ENCODE peak calls at places on chromosomes 12 and 14, in four cellular contexts. B is heart left ventricle; T is upper lobe of right lung; N is CD8-positive, alpha-beta T cell. I is an unnamed sample. For H3K4me1, the result is how much of the 10 kb centered on the place peaks cover.

GRCh38 chr12:14953752-14954151 is 7.6 kb downstream of the ARHGDIB start:
- DNase-seq in B (no peak), T (no peak), N (no peak), I (no peak)

GRCh38 chr14:91899213-91899612 is 31.9 kb upstream of the TC2N start:
- DNase-seq in B (no peak), T (no peak), N (no peak), I (no peak)

GRCh38 chr12:9127484-9127883 is 11.8 kb upstream of the A2M start:
- DNase-seq in B (no peak), T (no peak), N (no peak), I (no peak)

GRCh38 chr12:89951694-89952060 is 243.0 kb upstream of the ATP2B1 start:
- DNase-seq in B (no peak), T (no peak), N (no peak), I (no peak)

GRCh38 chr12:4742421-4742970 is 22.3 kb downstream of the GALNT8 start:
- DNase-seq in B (no peak), T (no peak), N (no peak), I (no peak)

GRCh38 chr12:124125472-124125871 is 152.5 kb downstream of the ZNF664 start:
- DNase-seq in B (no peak), T (no peak), N (no peak), I (no peak)

GRCh38 chr12:66103011-66103913 is 27.3 kb downstream of the LLPH start:
- DNase-seq in B (no peak), T (no peak), N (no peak), I (no peak)

GRCh38 chr14:36510874-36511273 is 9.2 kb downstream of the NKX2-1 start:
- DNase-seq in B (no peak), T (no peak), N (no peak), I (no peak)

GRCh38 chr12:132310181-132311040 is 19.0 kb downstream of the GALNT9 start:
- DNase-seq in B (peak), T (no peak), N (no peak), I (no peak)

GRCh38 chr12:41739066-41739465 is 405.6 kb downstream of the GXYLT1 start:
- DNase-seq in B (no peak), T (no peak), N (no peak), I (no peak)

GRCh38 chr12:89401433-89402086 is 49.3 kb upstream of the DUSP6 start:
- DNase-seq in B (no peak), T (no peak), N (no peak), I (no peak)

GRCh38 chr12:57237653-57237951 is 8.1 kb downstream of the SHMT2 start:
- DNase-seq in B (no peak), T (peak), N (no peak), I (no peak)

GRCh38 chr12:112855375-112855774 is 51.4 kb upstream of the OAS1 start:
- DNase-seq in B (no peak), T (no peak), N (no peak), I (no peak)

GRCh38 chr12:120100630-120101029 is 15.9 kb downstream of the RAB35 start:
- DNase-seq in B (peak), T (no peak), N (no peak), I (no peak)

GRCh38 chr14:83463500-83464098 is 1929.9 kb upstream of the SEL1L start:
- DNase-seq in B (no peak), T (no peak), N (no peak), I (peak)

GRCh38 chr12:108592033-108592909 is 5.6 kb downstream of the TMEM119 start:
- DNase-seq in B (no peak), T (no peak), N (no peak), I (no peak)

GRCh38 chr14:92433407-92433806 is 80.2 kb upstream of the RIN3 start:
- DNase-seq in B (no peak), T (no peak), N (no peak), I (no peak)

GRCh38 chr14:103194256-103195045 is 71.2 kb downstream of the TNFAIP2 start:
- DNase-seq in B (no peak), T (no peak), N (no peak), I (no peak)

GRCh38 chr14:105184461-105184860 is 3.3 kb upstream of the NUDT14 start:
- DNase-seq in B (no peak), T (no peak), N (no peak), I (no peak)

DNA sequence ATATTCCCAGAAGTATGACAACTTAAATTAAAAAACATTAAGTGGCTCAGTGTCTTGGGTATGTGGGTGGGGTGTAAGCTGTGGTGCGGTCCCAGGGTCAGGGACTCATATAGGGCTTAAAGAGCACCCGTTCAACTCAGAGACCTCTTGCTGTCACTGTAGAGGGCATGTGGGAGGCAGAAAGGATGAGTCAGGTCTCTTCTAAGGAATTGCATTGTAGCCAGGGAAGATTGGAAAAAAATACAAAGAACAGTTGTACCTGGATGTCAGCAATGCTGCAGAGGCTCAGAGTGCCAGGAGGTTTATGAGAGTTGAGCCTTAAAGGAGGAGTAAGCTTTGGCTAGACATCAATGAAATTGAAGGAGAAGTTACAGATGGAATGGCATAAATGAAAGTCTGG is 104.1 kb downstream of the MYRFL start:
- DNase-seq in B (no peak), T (no peak), N (no peak), I (no peak)
- H3K4me1 ChIP-seq in B (under half), T (under half), N (under half), I (under half)

GRCh38 chr12:53197011-53197640 is 9.9 kb downstream of the ITGB7 start:
- DNase-seq in B (no peak), T (no peak), N (no peak), I (no peak)
- H3K4me3 ChIP-seq in B (peak), T (peak), N (no peak), I (no peak)

GRCh38 chr12:31634620-31635019 is 24.9 kb upstream of the ETFBKMT start:
- DNase-seq in B (no peak), T (no peak), N (no peak), I (no peak)

GRCh38 chr12:31633464-31633863 is 26.0 kb upstream of the ETFBKMT start:
- DNase-seq in B (no peak), T (no peak), N (no peak), I (no peak)

GRCh38 chr12:31626270-31626669 is 33.2 kb upstream of the ETFBKMT start:
- DNase-seq in B (no peak), T (no peak), N (peak), I (no peak)

DNA sequence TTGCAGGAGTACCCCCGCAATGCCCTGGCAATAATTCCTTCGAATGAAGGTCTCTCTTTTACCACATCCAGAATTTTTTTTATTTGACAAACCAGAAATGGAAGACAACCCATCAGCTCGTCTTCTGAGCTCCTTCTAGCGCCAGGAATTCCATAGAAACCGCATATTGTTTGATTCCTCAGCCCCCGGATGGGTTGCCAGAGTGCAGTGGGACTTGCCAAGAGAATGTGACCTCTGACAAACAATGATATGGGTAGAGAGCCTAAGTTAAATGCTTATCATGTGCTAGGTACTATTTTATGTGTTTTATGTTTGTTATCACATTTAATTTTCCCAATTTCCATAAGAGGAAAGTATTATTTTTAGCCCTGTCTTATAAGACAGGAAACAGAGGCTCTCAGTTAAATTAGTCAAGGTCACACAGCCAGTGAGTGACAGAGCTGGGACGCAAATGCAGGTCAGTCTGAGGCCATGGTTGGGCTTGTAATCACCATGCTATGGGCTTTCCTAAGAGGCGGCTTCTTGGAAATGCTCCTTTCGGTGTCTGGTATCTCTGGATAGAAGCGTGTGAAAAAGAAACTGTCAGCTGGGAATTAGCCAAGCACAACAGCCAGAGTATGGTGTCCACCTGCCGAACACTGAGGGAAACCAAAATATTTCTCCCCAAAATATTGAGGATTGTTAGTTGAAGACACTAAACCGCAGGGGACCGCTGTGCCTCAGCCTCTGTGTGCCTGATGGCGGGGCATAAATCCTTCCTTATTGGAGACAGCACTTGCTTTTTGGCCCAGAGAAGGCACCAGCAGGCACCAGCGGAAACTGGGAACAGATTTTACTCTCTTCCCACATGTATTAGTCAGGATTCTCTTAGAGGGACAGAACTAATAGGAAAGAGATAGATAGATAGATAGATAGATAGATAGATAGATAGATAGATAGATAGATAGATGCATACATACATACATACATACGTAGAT is 29.4 kb upstream of the ETFBKMT start:
- DNase-seq in B (no peak), T (no peak), N (no peak), I (peak)
- H3K27ac ChIP-seq in B (peak), T (no peak), N (no peak), I (peak)

DNA sequence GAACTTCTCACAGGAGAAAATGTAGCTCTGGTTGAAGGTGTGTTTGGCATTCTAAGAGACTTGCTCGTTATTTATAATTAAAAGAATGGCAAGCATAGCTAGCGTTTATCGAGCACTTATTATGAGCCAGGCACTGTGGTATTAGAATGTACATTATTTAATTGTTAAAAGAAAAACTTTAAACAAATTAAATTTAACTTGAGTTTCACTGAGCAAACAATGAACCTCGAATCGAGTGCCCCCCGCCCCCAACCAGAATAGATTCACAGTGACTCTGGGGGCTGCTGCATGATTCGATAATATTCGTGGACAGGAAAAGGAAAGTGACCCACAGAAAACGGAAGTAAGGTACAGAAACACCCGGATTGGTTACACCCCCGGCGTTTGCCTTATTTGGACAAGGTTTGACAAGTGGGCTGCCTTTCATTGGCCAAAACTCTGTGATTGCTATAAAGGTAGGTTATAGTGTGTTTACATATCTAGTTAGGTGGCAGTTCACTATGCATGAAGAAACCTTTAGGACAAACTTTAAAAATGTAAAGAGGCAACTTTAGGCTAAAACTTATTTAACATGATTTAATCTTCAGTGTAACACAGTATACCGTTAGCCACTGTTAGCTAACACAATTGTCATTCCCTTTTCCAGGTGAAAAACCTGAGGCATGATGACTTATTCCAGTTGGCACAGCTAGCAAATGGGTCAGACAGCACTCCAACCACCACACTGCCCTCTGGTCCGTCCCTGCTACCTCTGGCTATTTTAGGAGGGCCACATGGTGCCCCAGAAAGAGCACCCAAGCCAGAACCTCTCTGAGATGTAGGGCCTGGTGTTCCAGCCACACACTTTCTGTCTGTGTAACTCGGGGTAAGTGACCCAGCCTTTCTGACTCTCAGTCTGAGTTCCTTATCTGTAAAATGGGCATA is 7.1 kb downstream of the SCNN1A start:
- DNase-seq in B (no peak), T (no peak), N (no peak), I (no peak)
- H3K4me1 ChIP-seq in B (under half), T (half or more), N (under half), I (under half)

GRCh38 chr12:905273-906076 is 44.0 kb downstream of the RAD52 start:
- DNase-seq in B (no peak), T (no peak), N (no peak), I (no peak)
- H3K4me3 ChIP-seq in B (no peak), T (no peak), N (no peak), I (no peak)

GRCh38 chr12:62694632-62695031 is 228.0 kb downstream of the MON2 start:
- DNase-seq in B (no peak), T (no peak), N (no peak), I (no peak)

GRCh38 chr12:62691309-62691708 is 224.7 kb downstream of the MON2 start:
- DNase-seq in B (no peak), T (no peak), N (no peak), I (no peak)

GRCh38 chr12:62695696-62696095 is 229.1 kb downstream of the MON2 start:
- DNase-seq in B (no peak), T (no peak), N (no peak), I (no peak)

GRCh38 chr12:62692884-62693283 is 226.3 kb downstream of the MON2 start:
- DNase-seq in B (no peak), T (no peak), N (no peak), I (no peak)

GRCh38 chr12:62693291-62694040 is 226.8 kb downstream of the MON2 start:
- DNase-seq in B (no peak), T (no peak), N (no peak), I (no peak)
- H3K27ac ChIP-seq in B (peak), T (no peak), N (no peak), I (no peak)

DNA sequence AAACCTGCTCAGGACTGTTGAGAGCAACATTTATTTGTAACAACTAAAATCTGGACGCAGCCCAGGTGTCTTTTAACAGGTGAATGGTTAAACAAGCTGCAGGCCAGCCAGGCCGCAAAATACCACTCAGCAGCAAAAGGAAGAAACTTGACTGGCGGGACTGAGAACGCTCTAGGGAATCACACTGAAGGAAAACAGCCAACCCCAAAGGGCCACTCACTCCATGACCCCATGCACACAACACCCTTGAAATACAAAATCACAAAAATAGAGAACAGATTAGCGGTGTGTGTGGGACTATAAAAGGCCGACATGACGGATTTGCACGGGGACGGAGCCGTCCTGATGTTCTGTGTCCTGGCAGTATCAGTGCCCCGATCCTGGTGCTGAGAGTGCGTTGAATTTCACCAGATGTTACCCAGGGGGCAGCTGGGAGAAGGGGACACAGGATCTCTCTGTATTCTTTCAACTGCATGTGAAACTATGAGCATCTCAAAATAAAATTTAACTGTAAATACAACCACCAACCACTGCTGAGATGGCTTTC is 23.0 kb downstream of the VPS37B start:
- DNase-seq in B (no peak), T (peak), N (no peak), I (no peak)
- H3K4me1 ChIP-seq in B (half or more), T (half or more), N (half or more), I (under half)

GRCh38 chr12:128114485-128114884 is 152.5 kb upstream of the TMEM132C start:
- DNase-seq in B (no peak), T (no peak), N (no peak), I (no peak)

GRCh38 chr12:128109236-128109635 is 157.7 kb upstream of the TMEM132C start:
- DNase-seq in B (no peak), T (no peak), N (no peak), I (no peak)

GRCh38 chr12:128109636-128110035 is 157.3 kb upstream of the TMEM132C start:
- DNase-seq in B (no peak), T (no peak), N (no peak), I (no peak)

GRCh38 chr12:128111333-128111732 is 155.6 kb upstream of the TMEM132C start:
- DNase-seq in B (no peak), T (no peak), N (no peak), I (no peak)

GRCh38 chr12:128111951-128112350 is 155.0 kb upstream of the TMEM132C start:
- DNase-seq in B (no peak), T (no peak), N (no peak), I (no peak)
- H3K4me3 ChIP-seq in B (no peak), T (no peak), N (no peak), I (no peak)

I was measured in SJCRH30.